ENCODE peak calls at places on chromosome 1, in ten cellular contexts. M is M059J, I is body of pancreas, L is AG04450, R is lung, Y is MV-4-11, W is ovary, S is Caco-2, G is brain microvascular endothelial cell, X is progenitor cell of endocrine pancreas. E is an unnamed sample.

GRCh38 chr1:62384276-62385005 is 52.4 kb upstream of the USP1 start:
- DNase-seq in M (peak; percentile 81), I (peak; percentile 66), L (peak; percentile 80), R (no peak), Y (no peak), W (no peak), S (peak; percentile 39), G (peak; percentile 76), X (no peak), E (no peak)

GRCh38 chr1:17439250-17440073 is at the start of gene RCC2:
- DNase-seq in M (peak; percentile 71), I (peak; percentile 70), L (peak; percentile 54), R (peak; percentile 61), Y (peak; percentile 55), W (peak; percentile 84), S (peak; percentile 63), G (peak; percentile 53), X (peak; percentile 52), E (no peak)

GRCh38 chr1:8874230-8875201 is 4.0 kb downstream of the ENO1 start:
- DNase-seq in M (peak; percentile 54), I (no peak), L (no peak), R (no peak), Y (no peak), W (no peak), S (no peak), G (no peak), X (no peak), E (no peak)

GRCh38 chr1:109821221-109821669 is 57.5 kb upstream of the EPS8L3 start:
- DNase-seq in M (peak; percentile 98), I (peak; percentile 58), L (peak; percentile 83), R (peak; percentile 75), Y (peak; percentile 97), W (no peak), S (no peak), G (peak; percentile 82), X (no peak), E (no peak)

GRCh38 chr1:69191280-69191679 is 376.4 kb upstream of the LRRC7 start:
- DNase-seq in M (no peak), I (no peak), L (no peak), R (no peak), Y (no peak), W (no peak), S (no peak), G (peak; percentile 4), X (no peak), E (no peak)

GRCh38 chr1:218409946-218410510 is 64.9 kb downstream of the TGFB2 start:
- DNase-seq in M (peak; percentile 84), I (no peak), L (no peak), R (no peak), Y (no peak), W (no peak), S (no peak), G (no peak), X (no peak), E (no peak)

GRCh38 chr1:150563340-150564038 is 14.3 kb downstream of the ADAMTSL4 start:
- DNase-seq in M (peak; percentile 77), I (peak; percentile 79), L (no peak), R (peak; percentile 85), Y (no peak), W (no peak), S (no peak), G (no peak), X (no peak), E (no peak)

GRCh38 chr1:107750364-107750959 is 214.5 kb downstream of the VAV3 start:
- DNase-seq in M (peak; percentile 83), I (peak; percentile 61), L (peak; percentile 8), R (peak; percentile 35), Y (peak; percentile 78), W (no peak), S (peak; percentile 42), G (peak; percentile 61), X (peak; percentile 52), E (no peak)

GRCh38 chr1:185789846-185790735 is 55.9 kb downstream of the HMCN1 start:
- DNase-seq in M (peak; percentile 55), I (no peak), L (no peak), R (no peak), Y (no peak), W (no peak), S (no peak), G (peak; percentile 65), X (no peak), E (no peak)

E was measured in esophagus squamous epithelium.